ENCODE peak calls at places on chromosome 13, in five cellular contexts. One of them, this sample, is unnamed.
A peak's percentile ranks its signal among the peaks of the same experiment; 100 is the strongest.

GRCh38 chr13:67299731-67300130 is 69.6 kb upstream of the PCDH9 start:
- DNase-seq in mesendoderm: no peak
- DNase-seq in neuronal stem cell: no peak
- DNase-seq in IMR-90: peak; percentile 38
- DNase-seq in H9: no peak
- DNase-seq in this sample: no peak

GRCh38 chr13:40283666-40284065 is 382.8 kb downstream of the FOXO1 start:
- DNase-seq in mesendoderm: no peak
- DNase-seq in neuronal stem cell: no peak
- DNase-seq in IMR-90: no peak
- DNase-seq in H9: no peak
- DNase-seq in this sample: peak; percentile 93

GRCh38 chr13:108155185-108156106 is 59.9 kb downstream of the LIG4 start:
- DNase-seq in mesendoderm: peak; percentile 50
- DNase-seq in neuronal stem cell: peak; percentile 40
- DNase-seq in IMR-90: peak; percentile 52
- DNase-seq in H9: peak; percentile 33
- DNase-seq in this sample: peak; percentile 75

GRCh38 chr13:48400090-48400694 is 12.7 kb downstream of the LPAR6 start:
- DNase-seq in mesendoderm: no peak
- DNase-seq in neuronal stem cell: no peak
- DNase-seq in IMR-90: no peak
- DNase-seq in H9: no peak
- DNase-seq in this sample: no peak

GRCh38 chr13:22077205-22077683 is 406.4 kb downstream of the FGF9 start:
- DNase-seq in mesendoderm: no peak
- DNase-seq in neuronal stem cell: no peak
- DNase-seq in IMR-90: peak; percentile 41
- DNase-seq in H9: no peak
- DNase-seq in this sample: no peak

GRCh38 chr13:42973581-42973980 is 18.5 kb downstream of the EPSTI1 start:
- DNase-seq in mesendoderm: peak; percentile 26
- DNase-seq in neuronal stem cell: no peak
- DNase-seq in IMR-90: no peak
- DNase-seq in H9: no peak
- DNase-seq in this sample: no peak

GRCh38 chr13:91647361-91647970 is 249.0 kb downstream of the GPC5 start:
- DNase-seq in mesendoderm: peak; percentile 80
- DNase-seq in neuronal stem cell: peak; percentile 15
- DNase-seq in IMR-90: peak; percentile 12
- DNase-seq in H9: peak; percentile 82
- DNase-seq in this sample: no peak

GRCh38 chr13:32428581-32429072 is 697 bp upstream of the N4BP2L1 start:
- DNase-seq in mesendoderm: no peak
- DNase-seq in neuronal stem cell: no peak
- DNase-seq in IMR-90: no peak
- DNase-seq in H9: no peak
- DNase-seq in this sample: no peak

GRCh38 chr13:79910869-79911540 is 429.9 kb downstream of the SPRY2 start:
- DNase-seq in mesendoderm: no peak
- DNase-seq in neuronal stem cell: no peak
- DNase-seq in IMR-90: no peak
- DNase-seq in H9: no peak
- DNase-seq in this sample: no peak

GRCh38 chr13:26557393-26558073 is at the start of gene WASF3:
- DNase-seq in mesendoderm: peak; percentile 97
- DNase-seq in neuronal stem cell: peak; percentile 95
- DNase-seq in IMR-90: peak; percentile 90
- DNase-seq in H9: peak; percentile 97
- DNase-seq in this sample: peak; percentile 77

GRCh38 chr13:94020833-94021232 is 458.6 kb downstream of the DCT start:
- DNase-seq in mesendoderm: no peak
- DNase-seq in neuronal stem cell: no peak
- DNase-seq in IMR-90: peak; percentile 76
- DNase-seq in H9: no peak
- DNase-seq in this sample: no peak

GRCh38 chr13:93246069-93246468 is 19.5 kb downstream of the GPC6 start:
- DNase-seq in mesendoderm: no peak
- DNase-seq in neuronal stem cell: no peak
- DNase-seq in IMR-90: no peak
- DNase-seq in H9: no peak
- DNase-seq in this sample: no peak

GRCh38 chr13:30196025-30196424 is 111.3 kb downstream of the KATNAL1 start:
- DNase-seq in mesendoderm: peak; percentile 94
- DNase-seq in neuronal stem cell: peak; percentile 4
- DNase-seq in IMR-90: peak; percentile 41
- DNase-seq in H9: peak; percentile 76
- DNase-seq in this sample: no peak

GRCh38 chr13:20984879-20985278 is 76.5 kb downstream of the LATS2 start:
- DNase-seq in mesendoderm: no peak
- DNase-seq in neuronal stem cell: no peak
- DNase-seq in IMR-90: peak; percentile 70
- DNase-seq in H9: no peak
- DNase-seq in this sample: no peak

GRCh38 chr13:105196052-105196451 is 1339.4 kb downstream of the EFNB2 start:
- DNase-seq in mesendoderm: peak; percentile 94
- DNase-seq in neuronal stem cell: no peak
- DNase-seq in IMR-90: peak; percentile 58
- DNase-seq in H9: peak; percentile 66
- DNase-seq in this sample: peak; percentile 98

GRCh38 chr13:31310781-31311180 is 111.0 kb downstream of the B3GLCT start:
- DNase-seq in mesendoderm: no peak
- DNase-seq in neuronal stem cell: no peak
- DNase-seq in IMR-90: peak; percentile 1
- DNase-seq in H9: no peak
- DNase-seq in this sample: no peak

GRCh38 chr13:70098669-70099068 is 9.0 kb upstream of the ATXN8OS start:
- DNase-seq in mesendoderm: no peak
- DNase-seq in neuronal stem cell: no peak
- DNase-seq in IMR-90: no peak
- DNase-seq in H9: no peak
- DNase-seq in this sample: no peak

GRCh38 chr13:111857846-111858560 is 208.9 kb upstream of the SOX1 start:
- DNase-seq in mesendoderm: no peak
- DNase-seq in neuronal stem cell: no peak
- DNase-seq in IMR-90: no peak
- DNase-seq in H9: no peak
- DNase-seq in this sample: no peak

GRCh38 chr13:34847751-34848150 is 94.3 kb upstream of the NBEA start:
- DNase-seq in mesendoderm: peak; percentile 22
- DNase-seq in neuronal stem cell: no peak
- DNase-seq in IMR-90: no peak
- DNase-seq in H9: peak; percentile 54
- DNase-seq in this sample: no peak

DNA sequence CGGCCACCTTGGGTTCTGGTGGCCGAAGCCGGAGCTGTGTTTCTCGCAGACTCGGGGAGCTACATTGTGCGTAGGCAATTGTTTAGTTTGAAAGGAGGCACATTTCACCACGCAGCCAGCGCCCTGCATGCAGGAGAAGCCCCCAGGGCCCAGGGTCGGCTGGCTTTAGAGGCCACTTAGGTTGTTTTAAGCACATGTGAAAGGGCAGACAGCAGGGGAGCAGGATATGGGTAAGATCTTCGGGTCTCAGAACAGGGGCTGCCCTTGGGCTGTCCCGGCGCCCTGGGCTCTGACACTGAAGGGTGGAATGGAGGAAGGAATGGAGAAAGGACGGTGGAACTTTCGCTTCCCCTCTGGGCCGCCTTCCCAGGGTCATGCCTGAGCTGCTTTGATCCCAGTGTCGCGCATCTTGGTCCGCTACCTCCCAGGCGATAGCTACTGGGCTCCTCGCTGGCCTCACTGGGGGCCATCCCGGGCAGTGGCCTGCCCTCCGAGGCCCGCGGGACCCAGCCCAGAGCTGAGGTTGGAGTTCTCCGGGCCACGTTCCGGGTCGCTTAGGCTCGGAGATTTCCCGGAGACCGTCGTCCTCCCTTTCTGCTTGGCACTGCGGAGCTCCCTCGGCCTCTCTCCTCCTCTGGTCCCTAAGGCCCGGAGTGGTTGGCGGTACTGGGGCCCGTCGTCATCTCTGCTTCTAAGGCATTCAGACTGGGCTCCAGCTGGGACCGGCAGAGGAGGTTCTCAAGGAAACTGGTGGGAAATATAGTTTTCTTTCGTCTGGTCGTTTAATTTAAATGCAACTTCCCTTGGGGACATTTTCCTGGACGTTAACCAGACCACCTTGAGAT is 4.3 kb upstream of the POU4F1 start:
- DNase-seq in mesendoderm: peak; percentile 55
- DNase-seq in neuronal stem cell: peak; percentile 23
- DNase-seq in IMR-90: no peak
- DNase-seq in H9: peak; percentile 81
- DNase-seq in this sample: no peak
- H3K18ac ChIP-seq in mesendoderm: no peak overlapping the region
- H3K18ac ChIP-seq in neuronal stem cell: peak overlapping the region; percentile 86
- H3K18ac ChIP-seq in IMR-90: no peak overlapping the region
- H3K18ac ChIP-seq in H9: no peak overlapping the region
- H3K18ac ChIP-seq in this sample: no peak overlapping the region

DNA sequence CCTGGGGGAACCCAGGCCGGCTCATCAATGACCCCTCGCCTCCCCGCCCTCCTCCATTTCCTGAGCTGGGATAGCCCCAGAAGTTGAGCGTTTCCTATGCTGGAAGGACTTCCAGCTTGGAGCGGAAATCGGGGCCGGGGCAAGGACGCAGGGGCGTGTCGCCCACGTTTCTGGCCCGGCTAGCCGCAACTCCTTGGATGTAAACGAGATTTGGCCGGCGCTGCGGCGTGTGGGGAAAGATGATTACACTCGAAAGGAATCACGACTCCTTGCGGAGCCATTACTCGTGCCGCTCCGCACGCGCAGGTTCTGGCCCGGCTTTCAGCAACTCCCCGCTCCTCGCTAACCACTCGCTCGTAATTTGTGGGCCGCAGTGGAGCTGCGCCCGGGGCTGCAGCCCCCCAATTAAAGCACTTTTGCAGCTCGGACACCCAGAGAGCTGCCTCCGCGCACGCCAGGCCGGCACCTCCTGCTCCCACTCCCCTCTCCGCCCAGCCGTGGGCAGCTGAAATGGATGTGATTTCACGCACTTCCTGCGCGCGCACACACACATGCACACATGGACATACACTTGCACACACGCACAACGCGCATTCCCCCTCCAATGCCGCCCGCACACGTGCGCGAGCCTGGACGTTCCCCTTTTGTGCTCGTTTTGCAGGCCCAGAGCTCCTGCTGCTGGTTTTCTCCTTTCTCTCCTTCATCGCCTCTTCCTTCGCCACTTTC is 15.7 kb downstream of the ZIC5 start:
- DNase-seq in mesendoderm: peak; percentile 54
- DNase-seq in neuronal stem cell: no peak
- DNase-seq in IMR-90: peak; percentile 17
- DNase-seq in H9: peak; percentile 47
- DNase-seq in this sample: no peak
- H3K18ac ChIP-seq in mesendoderm: peak overlapping the region; percentile 3
- H3K18ac ChIP-seq in neuronal stem cell: peak overlapping the region; percentile 94
- H3K18ac ChIP-seq in IMR-90: no peak overlapping the region
- H3K18ac ChIP-seq in H9: peak overlapping the region; percentile 15
- H3K18ac ChIP-seq in this sample: no peak overlapping the region

DNA sequence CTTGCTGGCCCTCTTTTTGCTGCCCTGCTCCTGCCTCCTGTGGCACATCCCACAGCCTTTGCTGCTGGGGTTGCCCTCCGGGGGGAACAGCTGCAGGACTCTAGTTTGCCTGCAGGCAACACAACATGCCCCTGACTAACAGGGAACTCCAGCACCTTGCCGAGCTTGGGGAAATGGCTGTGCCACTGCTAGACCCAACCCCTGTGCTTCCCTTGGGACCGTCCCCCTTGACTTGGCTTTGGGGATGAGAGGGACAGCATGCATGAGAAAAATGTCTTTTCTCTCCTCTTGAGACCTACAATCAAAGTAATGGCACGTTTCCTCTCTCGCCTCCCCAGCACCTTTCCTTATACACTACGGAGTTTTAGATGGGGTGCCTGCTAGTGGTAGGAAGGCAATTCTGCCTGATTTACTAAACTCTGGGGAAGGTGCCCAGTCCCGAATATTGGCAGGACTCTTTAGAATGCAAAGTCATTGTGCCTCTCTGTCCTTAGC is 12.4 kb upstream of the VWA8 start:
- DNase-seq in mesendoderm: peak; percentile 78
- DNase-seq in neuronal stem cell: no peak
- DNase-seq in IMR-90: no peak
- DNase-seq in H9: peak; percentile 78
- DNase-seq in this sample: peak; percentile 47
- H3K18ac ChIP-seq in mesendoderm: no peak overlapping the region
- H3K18ac ChIP-seq in neuronal stem cell: peak overlapping the region; percentile 44
- H3K18ac ChIP-seq in IMR-90: no peak overlapping the region
- H3K18ac ChIP-seq in H9: peak overlapping the region; percentile 73
- H3K18ac ChIP-seq in this sample: no peak overlapping the region

DNA sequence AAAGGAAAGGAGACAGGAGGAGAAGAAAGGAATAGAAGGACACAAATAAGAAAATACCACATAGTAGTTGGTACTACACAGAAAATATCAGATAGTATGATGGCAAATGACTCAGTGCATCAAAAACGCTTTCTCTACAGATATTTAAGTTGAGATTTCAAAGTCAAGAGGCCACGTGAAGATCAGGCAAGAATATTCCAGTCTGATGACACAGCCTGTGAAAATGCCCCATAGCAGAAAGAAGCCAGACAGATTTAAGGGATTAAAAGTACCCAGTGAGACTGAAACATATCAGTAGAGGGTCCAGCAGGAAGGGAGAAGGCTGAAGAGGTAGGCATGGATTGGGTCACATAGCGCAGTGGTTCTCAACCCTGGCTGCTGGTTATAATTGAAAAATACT is 113.7 kb downstream of the VWA8 start:
- DNase-seq in mesendoderm: no peak
- DNase-seq in neuronal stem cell: no peak
- DNase-seq in IMR-90: no peak
- DNase-seq in H9: no peak
- DNase-seq in this sample: no peak
- H3K18ac ChIP-seq in mesendoderm: no peak overlapping the region
- H3K18ac ChIP-seq in neuronal stem cell: no peak overlapping the region
- H3K18ac ChIP-seq in IMR-90: no peak overlapping the region
- H3K18ac ChIP-seq in H9: no peak overlapping the region
- H3K18ac ChIP-seq in this sample: no peak overlapping the region

DNA sequence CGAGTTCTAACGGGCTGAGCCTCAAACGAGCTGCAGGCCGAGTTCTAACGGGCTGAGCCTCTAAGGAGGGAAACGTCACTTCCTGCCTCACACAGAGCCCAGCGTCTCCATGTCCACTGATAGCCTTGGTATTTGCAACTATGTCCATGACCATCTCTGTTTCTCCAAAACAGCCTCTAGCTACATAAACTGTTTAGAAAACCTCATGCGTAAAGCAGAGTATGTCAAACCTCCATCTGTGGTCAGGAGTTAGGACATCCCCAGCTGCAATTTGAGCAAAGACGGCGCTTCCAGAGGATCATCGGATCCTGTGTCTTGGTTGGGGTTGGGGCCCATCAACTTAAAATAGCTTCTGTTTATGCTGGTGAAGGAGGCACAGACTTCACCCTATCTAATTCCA is 20.8 kb downstream of the RASA3 start:
- DNase-seq in mesendoderm: no peak
- DNase-seq in neuronal stem cell: no peak
- DNase-seq in IMR-90: peak; percentile 97
- DNase-seq in H9: no peak
- DNase-seq in this sample: no peak
- H3K18ac ChIP-seq in mesendoderm: peak overlapping the region; percentile 10
- H3K18ac ChIP-seq in neuronal stem cell: no peak overlapping the region
- H3K18ac ChIP-seq in IMR-90: peak overlapping the region; percentile 30
- H3K18ac ChIP-seq in H9: no peak overlapping the region
- H3K18ac ChIP-seq in this sample: no peak overlapping the region

GRCh38 chr13:52991344-52992020 is 37.1 kb upstream of the OLFM4 start:
- DNase-seq in mesendoderm: no peak
- DNase-seq in neuronal stem cell: no peak
- DNase-seq in IMR-90: no peak
- DNase-seq in H9: no peak
- DNase-seq in this sample: no peak
- H3K18ac ChIP-seq in mesendoderm: no peak overlapping the region
- H3K18ac ChIP-seq in neuronal stem cell: peak overlapping the region; percentile 4
- H3K18ac ChIP-seq in IMR-90: no peak overlapping the region
- H3K18ac ChIP-seq in H9: no peak overlapping the region
- H3K18ac ChIP-seq in this sample: no peak overlapping the region